ENCODE peak calls at places on chromosomes 12 and 14, in four cellular contexts. P, N, X and R are unnamed samples. For H3K36me3, the result is how much of the 10 kb centered on the place peaks cover.

GRCh38 chr12:68012712-68013111 is 23.5 kb downstream of the IFNG-AS1 start:
- DNase-seq in P (no peak), N (no peak), X (peak), R (no peak)

GRCh38 chr12:57732726-57733593 is 5.6 kb downstream of the AGAP2 start:
- DNase-seq in P (no peak), N (no peak), X (no peak), R (no peak)

GRCh38 chr12:125890983-125891382 is 825.7 kb downstream of the AACS start:
- DNase-seq in P (no peak), N (no peak), X (no peak), R (no peak)

GRCh38 chr12:70080577-70080976 is 162.7 kb upstream of the CNOT2 start:
- DNase-seq in P (no peak), N (no peak), X (no peak), R (no peak)

GRCh38 chr12:82434392-82434911 is 76.1 kb downstream of the METTL25 start:
- DNase-seq in P (no peak), N (no peak), X (no peak), R (no peak)

GRCh38 chr14:104925941-104926609 is 1.4 kb downstream of the PLD4 start:
- DNase-seq in P (no peak), N (no peak), X (no peak), R (no peak)

GRCh38 chr12:52529846-52530245 is 9.7 kb upstream of the KRT5 start:
- DNase-seq in P (no peak), N (no peak), X (no peak), R (no peak)

GRCh38 chr12:123083661-123084571 is 67.0 kb downstream of the PITPNM2 start:
- DNase-seq in P (no peak), N (no peak), X (no peak), R (no peak)

GRCh38 chr14:104293851-104294627 is 155.7 kb downstream of the KIF26A start:
- DNase-seq in P (no peak), N (no peak), X (no peak), R (no peak)

GRCh38 chr12:6942331-6942665 is 1.3 kb upstream of the RNU7-1 start:
- DNase-seq in P (no peak), N (no peak), X (no peak), R (no peak)

GRCh38 chr12:121388421-121388981 is 11.4 kb upstream of the RNF34 start:
- DNase-seq in P (no peak), N (peak), X (no peak), R (peak)

GRCh38 chr12:67690656-67691055 is 42.1 kb downstream of the DYRK2 start:
- DNase-seq in P (no peak), N (no peak), X (no peak), R (no peak)

GRCh38 chr12:97560766-97561165 is 98.2 kb downstream of the RMST start:
- DNase-seq in P (no peak), N (no peak), X (no peak), R (no peak)

GRCh38 chr12:68784015-68784414 is 24.0 kb upstream of the MDM2 start:
- DNase-seq in P (no peak), N (peak), X (no peak), R (no peak)

GRCh38 chr12:13197526-13198141 is 1.1 kb downstream of the EMP1 start:
- DNase-seq in P (no peak), N (no peak), X (no peak), R (no peak)

GRCh38 chr12:72547593-72547992 is 275.4 kb downstream of the TRHDE start:
- DNase-seq in P (no peak), N (no peak), X (no peak), R (no peak)

GRCh38 chr12:111953455-111953854 is 59.5 kb downstream of the TMEM116 start:
- DNase-seq in P (no peak), N (peak), X (no peak), R (no peak)

GRCh38 chr14:51176819-51177218 is 63.2 kb upstream of the TMX1 start:
- DNase-seq in P (no peak), N (no peak), X (no peak), R (peak)

GRCh38 chr14:102473559-102473958 is 36.0 kb downstream of the ANKRD9 start:
- DNase-seq in P (no peak), N (no peak), X (no peak), R (no peak)

GRCh38 chr12:6204533-6205143 is 4.4 kb downstream of the CD9 start:
- DNase-seq in P (no peak), N (no peak), X (no peak), R (no peak)

GRCh38 chr14:61280092-61280525 is 1.0 kb downstream of the TMEM30B start:
- DNase-seq in P (peak), N (no peak), X (no peak), R (no peak)

GRCh38 chr14:100577986-100578431 is 9.2 kb downstream of the BEGAIN start:
- DNase-seq in P (no peak), N (no peak), X (no peak), R (no peak)

GRCh38 chr14:96627811-96628775 is 125.9 kb downstream of the PAPOLA start:
- DNase-seq in P (no peak), N (no peak), X (no peak), R (no peak)

GRCh38 chr14:50036211-50036610 is 80.2 kb downstream of the VCPKMT start:
- DNase-seq in P (no peak), N (no peak), X (no peak), R (no peak)

GRCh38 chr14:97491697-97492096 is 694.5 kb downstream of the VRK1 start:
- DNase-seq in P (no peak), N (no peak), X (no peak), R (no peak)

GRCh38 chr14:104797112-104798044 is 1.8 kb upstream of the AKT1 start:
- DNase-seq in P (no peak), N (peak), X (no peak), R (no peak)

GRCh38 chr14:88986146-88986841 is 161.8 kb downstream of the TTC8 start:
- DNase-seq in P (no peak), N (no peak), X (no peak), R (no peak)

GRCh38 chr12:95022477-95022876 is 19.0 kb upstream of the NDUFA12 start:
- DNase-seq in P (no peak), N (no peak), X (no peak), R (no peak)

GRCh38 chr12:50242751-50243191 is 40.5 kb downstream of the LIMA1 start:
- DNase-seq in P (no peak), N (no peak), X (no peak), R (no peak)

GRCh38 chr12:12081836-12082497 is 11.2 kb downstream of the BCL2L14 start:
- DNase-seq in P (peak), N (peak), X (peak), R (no peak)

GRCh38 chr12:47144769-47145168 is 65.0 kb upstream of the AMIGO2 start:
- DNase-seq in P (no peak), N (no peak), X (no peak), R (no peak)

GRCh38 chr12:124446364-124446763 is 121.0 kb downstream of the NCOR2 start:
- DNase-seq in P (no peak), N (no peak), X (no peak), R (no peak)

GRCh38 chr14:64676410-64677008 is 27.7 kb upstream of the PLEKHG3 start:
- DNase-seq in P (no peak), N (no peak), X (no peak), R (no peak)

DNA sequence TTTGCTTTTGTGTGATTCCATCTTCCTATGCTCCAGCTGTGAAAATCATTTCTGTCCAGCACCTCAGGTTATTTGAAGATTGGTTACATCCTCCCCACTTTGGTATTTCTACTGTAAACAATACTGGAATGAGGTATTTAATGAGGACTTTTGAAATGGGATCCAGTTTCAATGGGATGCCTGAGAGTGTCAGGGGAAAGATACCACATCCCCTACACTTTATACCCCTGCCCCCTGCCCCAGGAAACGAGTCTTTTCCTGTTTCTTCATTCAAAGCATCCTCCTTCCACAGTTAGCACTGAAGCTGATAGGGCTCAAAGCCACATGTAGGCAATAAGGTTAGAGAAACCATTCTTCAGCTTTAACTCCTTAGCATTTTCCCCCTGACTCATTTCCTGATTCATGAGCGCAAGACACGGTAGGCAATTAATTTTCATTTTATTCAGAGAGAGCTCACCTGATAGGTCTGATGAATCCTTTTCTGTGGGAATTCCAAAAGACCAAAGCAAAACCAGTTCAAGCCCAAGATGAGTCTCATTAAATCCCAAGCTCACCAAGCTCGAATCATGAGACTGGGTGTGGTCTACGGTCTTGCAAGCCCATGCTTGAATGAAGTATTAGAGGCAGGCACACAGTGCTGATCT is 143.6 kb upstream of the CRY1 start:
- DNase-seq in P (no peak), N (no peak), X (no peak), R (no peak)
- TF ChIP-seq SUZ12 in P (no peak), N (no peak), X (no peak), R (no peak)

GRCh38 chr12:32644455-32644854 is 34.6 kb upstream of the DNM1L start:
- DNase-seq in P (no peak), N (no peak), X (no peak), R (no peak)
- H3K36me3 ChIP-seq in P (under half), N (under half), X (under half), R (under half)

GRCh38 chr12:96360550-96360949 is 39.7 kb downstream of the CDK17 start:
- DNase-seq in P (no peak), N (no peak), X (no peak), R (no peak)

GRCh38 chr12:96361074-96361473 is 39.2 kb downstream of the CDK17 start:
- DNase-seq in P (no peak), N (no peak), X (no peak), R (no peak)

GRCh38 chr12:96365604-96366230 is 34.5 kb downstream of the CDK17 start:
- DNase-seq in P (no peak), N (no peak), X (no peak), R (no peak)

GRCh38 chr12:96366255-96366654 is 34.0 kb downstream of the CDK17 start:
- DNase-seq in P (no peak), N (no peak), X (no peak), R (no peak)

DNA sequence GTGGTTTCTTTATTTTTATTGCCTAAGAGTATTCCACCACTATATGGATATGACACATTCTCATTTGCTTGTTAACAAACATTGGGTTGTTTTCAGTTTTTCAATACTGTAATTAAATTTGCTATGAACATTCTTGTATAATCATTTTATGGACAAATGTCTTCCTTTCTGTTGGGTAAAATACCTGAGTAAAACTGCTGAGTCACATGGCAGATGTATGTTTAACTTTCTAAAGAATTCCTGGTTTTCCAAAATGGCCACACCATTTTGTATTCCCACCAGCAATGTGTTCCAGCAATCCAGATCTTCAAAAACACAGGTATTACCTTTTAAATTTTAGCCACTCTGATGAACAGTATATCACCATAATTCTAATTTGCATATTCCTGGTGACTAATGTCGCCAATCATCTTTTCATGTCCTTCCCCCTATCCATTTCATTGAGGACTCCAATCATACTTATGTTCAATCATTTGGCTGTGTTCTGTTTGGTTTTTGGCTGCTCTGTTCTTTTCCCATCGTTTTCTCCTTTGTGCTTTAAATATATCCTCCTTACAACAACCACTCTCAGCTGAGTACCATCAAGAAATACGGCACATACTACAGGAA is 36.0 kb downstream of the CDK17 start:
- DNase-seq in P (no peak), N (no peak), X (no peak), R (no peak)
- TF ChIP-seq SUZ12 in P (no peak), N (no peak), X (no peak), R (no peak)

DNA sequence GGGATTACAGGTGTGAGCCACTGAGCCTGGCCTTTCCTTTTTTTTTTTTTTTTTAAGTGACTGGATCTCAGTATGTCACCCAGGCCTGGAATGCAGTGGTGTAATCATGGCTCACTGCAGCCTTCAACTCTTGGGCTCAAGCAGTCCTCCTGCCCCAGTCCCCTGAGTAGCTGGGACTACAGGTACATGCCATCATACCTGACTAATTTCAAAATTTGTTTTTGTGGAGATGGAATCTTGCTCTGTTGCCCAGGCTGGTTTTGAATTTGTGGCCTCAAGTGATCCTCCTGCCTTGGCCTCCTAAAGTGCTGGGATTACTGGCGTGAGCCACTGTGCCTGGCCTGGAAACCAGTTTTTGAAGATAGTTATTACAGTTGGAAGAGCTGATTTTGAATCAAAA is 37.4 kb downstream of the ETNK1 start:
- DNase-seq in P (no peak), N (no peak), X (no peak), R (no peak)
- H3K36me3 ChIP-seq in P (under half), N (under half), X (under half), R (half or more)

GRCh38 chr12:4177257-4177656 is 96.3 kb upstream of the CCND2 start:
- DNase-seq in P (no peak), N (no peak), X (no peak), R (no peak)
- TF ChIP-seq SUZ12 in P (no peak), N (no peak), X (no peak), R (no peak)

GRCh38 chr12:113260127-113260526 is 38.9 kb downstream of the TPCN1 start:
- DNase-seq in P (no peak), N (no peak), X (no peak), R (no peak)
- H3K36me3 ChIP-seq in P (under half), N (under half), X (under half), R (under half)

DNA sequence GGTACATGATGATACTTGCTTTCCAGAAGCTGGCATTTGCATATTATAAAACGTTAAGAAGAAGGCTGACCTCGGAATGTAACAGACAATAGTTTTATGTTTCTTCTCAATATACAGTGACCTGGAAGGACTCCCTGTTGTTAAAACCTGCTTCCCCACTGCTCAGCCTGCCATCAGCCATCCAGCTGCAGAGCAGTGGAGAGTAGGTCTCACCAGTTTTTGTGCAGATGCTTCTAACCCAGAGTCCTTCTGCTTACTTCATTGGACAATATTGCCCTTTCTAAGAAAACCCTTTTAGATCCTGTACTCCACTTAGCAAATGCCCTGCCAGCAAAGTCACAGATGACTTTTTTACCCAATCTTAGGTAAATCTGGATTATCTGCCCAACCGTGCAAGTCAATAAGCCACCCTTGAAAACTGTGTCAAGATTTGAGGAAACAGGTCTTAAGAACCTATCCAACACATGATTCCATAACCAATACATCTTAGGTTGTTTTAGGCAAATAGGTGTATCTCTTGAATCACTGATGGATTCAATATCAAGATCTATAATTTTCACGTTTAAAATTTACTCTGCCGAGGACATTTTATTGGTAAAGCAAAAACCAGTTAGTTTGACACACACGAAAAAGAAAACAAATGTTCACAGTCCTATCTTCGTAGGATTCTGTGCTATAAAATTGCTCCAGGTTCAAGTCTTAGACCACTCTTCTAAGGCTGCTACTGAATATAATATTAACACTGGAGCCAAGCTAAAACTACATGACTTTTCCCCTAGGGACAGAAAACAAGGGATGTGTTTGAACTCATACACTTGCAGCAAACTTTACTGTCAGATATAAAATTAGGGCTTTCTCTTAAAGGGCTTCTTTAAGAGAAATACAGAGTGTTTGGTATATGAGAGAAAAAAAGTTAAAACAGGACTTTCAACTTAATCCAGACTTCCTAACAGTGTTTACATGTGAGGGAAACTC is 5.7 kb downstream of the PHLDA1 start:
- DNase-seq in P (no peak), N (no peak), X (no peak), R (no peak)
- TF ChIP-seq SUZ12 in P (no peak), N (no peak), X (no peak), R (no peak)

GRCh38 chr12:113909776-113910420 is 56.2 kb downstream of the RBM19 start:
- DNase-seq in P (no peak), N (no peak), X (no peak), R (no peak)
- H3K36me3 ChIP-seq in P (under half), N (half or more), X (under half), R (half or more)

GRCh38 chr12:127075981-127076380 is 1191.0 kb upstream of the TMEM132C start:
- DNase-seq in P (no peak), N (no peak), X (no peak), R (no peak)
- TF ChIP-seq SUZ12 in P (no peak), N (no peak), X (no peak), R (no peak)